ENCODE peak calls at places on chromosome X, in seven cellular contexts. One of them, this sample, is unnamed.
A peak's percentile ranks its signal among the peaks of the same experiment; 100 is the strongest.

GRCh38 chrX:77447339-77448149 is at the start of gene FGF16:
- DNase-seq in astrocyte: no peak
- DNase-seq in RWPE1: no peak
- DNase-seq in heart left ventricle: no peak
- DNase-seq in Calu3: no peak
- DNase-seq in esophagus muscularis mucosa: no peak
- DNase-seq in PC-3: no peak
- DNase-seq in this sample: no peak

GRCh38 chrX:22533898-22534297 is 261.2 kb downstream of the CBLL2 start:
- DNase-seq in astrocyte: no peak
- DNase-seq in RWPE1: no peak
- DNase-seq in heart left ventricle: no peak
- DNase-seq in Calu3: no peak
- DNase-seq in esophagus muscularis mucosa: no peak
- DNase-seq in PC-3: no peak
- DNase-seq in this sample: no peak

GRCh38 chrX:32673193-32673592 is 538.2 kb downstream of the DMD start:
- DNase-seq in astrocyte: no peak
- DNase-seq in RWPE1: peak; percentile 0
- DNase-seq in heart left ventricle: no peak
- DNase-seq in Calu3: no peak
- DNase-seq in esophagus muscularis mucosa: no peak
- DNase-seq in PC-3: peak; percentile 2
- DNase-seq in this sample: no peak

GRCh38 chrX:110450050-110450449 is 91.4 kb downstream of the RTL9 start:
- DNase-seq in astrocyte: peak; percentile 20
- DNase-seq in RWPE1: peak; percentile 30
- DNase-seq in heart left ventricle: peak; percentile 66
- DNase-seq in Calu3: peak; percentile 70
- DNase-seq in esophagus muscularis mucosa: peak; percentile 92
- DNase-seq in PC-3: peak; percentile 81
- DNase-seq in this sample: peak; percentile 89

GRCh38 chrX:119008122-119008744 is 33.8 kb downstream of the LONRF3 start:
- DNase-seq in astrocyte: no peak
- DNase-seq in RWPE1: peak; percentile 25
- DNase-seq in heart left ventricle: no peak
- DNase-seq in Calu3: peak; percentile 40
- DNase-seq in esophagus muscularis mucosa: no peak
- DNase-seq in PC-3: peak; percentile 42
- DNase-seq in this sample: peak; percentile 35

GRCh38 chrX:141969706-141970105 is 66.0 kb downstream of the MAGEC1 start:
- DNase-seq in astrocyte: no peak
- DNase-seq in RWPE1: no peak
- DNase-seq in heart left ventricle: no peak
- DNase-seq in Calu3: no peak
- DNase-seq in esophagus muscularis mucosa: no peak
- DNase-seq in PC-3: no peak
- DNase-seq in this sample: no peak

GRCh38 chrX:33045882-33046281 is 165.5 kb downstream of the DMD start:
- DNase-seq in astrocyte: no peak
- DNase-seq in RWPE1: no peak
- DNase-seq in heart left ventricle: no peak
- DNase-seq in Calu3: no peak
- DNase-seq in esophagus muscularis mucosa: peak; percentile 85
- DNase-seq in PC-3: no peak
- DNase-seq in this sample: no peak

GRCh38 chrX:65035451-65035779 is 59.2 kb upstream of the ZC4H2 start:
- DNase-seq in astrocyte: peak; percentile 2
- DNase-seq in RWPE1: no peak
- DNase-seq in heart left ventricle: no peak
- DNase-seq in Calu3: no peak
- DNase-seq in esophagus muscularis mucosa: no peak
- DNase-seq in PC-3: peak; percentile 36
- DNase-seq in this sample: no peak

GRCh38 chrX:9495496-9495895 is 30.6 kb downstream of the TBL1X start:
- DNase-seq in astrocyte: no peak
- DNase-seq in RWPE1: no peak
- DNase-seq in heart left ventricle: no peak
- DNase-seq in Calu3: no peak
- DNase-seq in esophagus muscularis mucosa: no peak
- DNase-seq in PC-3: no peak
- DNase-seq in this sample: no peak

GRCh38 chrX:31279359-31279758 is 207.5 kb upstream of the FTHL17 start:
- DNase-seq in astrocyte: no peak
- DNase-seq in RWPE1: peak; percentile 6
- DNase-seq in heart left ventricle: no peak
- DNase-seq in Calu3: peak; percentile 8
- DNase-seq in esophagus muscularis mucosa: no peak
- DNase-seq in PC-3: peak; percentile 3
- DNase-seq in this sample: no peak

GRCh38 chrX:43580621-43581020 is 75.5 kb upstream of the MAOA start:
- DNase-seq in astrocyte: no peak
- DNase-seq in RWPE1: no peak
- DNase-seq in heart left ventricle: no peak
- DNase-seq in Calu3: no peak
- DNase-seq in esophagus muscularis mucosa: no peak
- DNase-seq in PC-3: no peak
- DNase-seq in this sample: no peak
- TF ChIP-seq CTCF in astrocyte: no peak
- TF ChIP-seq CTCF in RWPE1: no peak
- TF ChIP-seq CTCF in heart left ventricle: no peak
- TF ChIP-seq CTCF in Calu3: no peak
- TF ChIP-seq CTCF in esophagus muscularis mucosa: no peak
- TF ChIP-seq CTCF in PC-3: no peak
- TF ChIP-seq CTCF in this sample: no peak

DNA sequence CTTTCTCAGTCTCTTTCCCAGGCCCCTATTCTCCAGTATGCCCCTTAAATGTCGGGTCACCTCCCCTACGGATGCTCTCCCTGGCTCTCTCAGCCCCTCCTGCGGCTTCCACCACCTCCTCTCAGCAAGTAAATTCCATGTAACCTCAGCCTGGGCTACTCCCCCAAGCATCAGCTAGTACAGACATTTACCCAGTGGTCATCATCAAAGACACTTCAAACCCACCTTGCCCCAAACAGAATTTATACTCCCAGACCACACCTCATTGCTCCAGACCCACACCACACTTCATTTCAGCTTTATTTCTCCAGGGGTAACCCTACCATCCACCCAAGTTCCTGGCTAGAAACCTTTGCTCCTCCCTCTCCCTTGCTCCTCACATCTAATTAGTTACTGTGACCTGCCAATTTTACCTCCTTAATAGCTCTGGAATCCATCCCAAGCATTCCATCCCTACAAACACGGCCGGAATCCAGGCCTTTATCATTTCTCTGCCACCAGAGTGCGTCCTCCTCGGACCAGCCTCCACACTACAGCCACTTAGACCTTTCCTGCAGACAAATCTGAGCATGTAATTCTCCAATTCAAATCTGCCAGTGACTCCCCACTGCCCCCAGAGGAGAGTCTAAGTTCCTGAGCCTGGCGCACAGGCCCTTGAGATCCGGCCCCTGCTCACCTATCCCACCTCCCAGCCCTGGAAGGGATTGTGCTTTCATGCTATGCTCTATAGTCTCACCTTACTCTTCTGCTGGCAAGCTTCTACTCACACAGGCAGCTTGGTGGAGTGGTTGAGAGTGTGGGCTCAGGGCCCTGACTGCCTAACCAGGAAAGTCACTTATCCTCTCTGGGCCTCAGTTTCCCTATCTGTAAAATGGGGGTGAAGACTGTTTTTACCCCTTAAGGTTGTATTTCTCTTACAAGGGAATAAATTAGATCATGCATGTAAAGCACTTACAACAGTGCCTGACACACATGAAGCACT is 31.4 kb downstream of the PJA1 start:
- DNase-seq in astrocyte: peak; percentile 69
- DNase-seq in RWPE1: peak; percentile 46
- DNase-seq in heart left ventricle: no peak
- DNase-seq in Calu3: peak; percentile 70
- DNase-seq in esophagus muscularis mucosa: no peak
- DNase-seq in PC-3: peak; percentile 79
- DNase-seq in this sample: peak; percentile 33
- TF ChIP-seq CTCF in astrocyte: peak; percentile 46
- TF ChIP-seq CTCF in RWPE1: peak; percentile 44
- TF ChIP-seq CTCF in heart left ventricle: peak; percentile 41
- TF ChIP-seq CTCF in Calu3: peak; percentile 51
- TF ChIP-seq CTCF in esophagus muscularis mucosa: peak; percentile 43
- TF ChIP-seq CTCF in PC-3: peak; percentile 85
- TF ChIP-seq CTCF in this sample: peak; percentile 56

DNA sequence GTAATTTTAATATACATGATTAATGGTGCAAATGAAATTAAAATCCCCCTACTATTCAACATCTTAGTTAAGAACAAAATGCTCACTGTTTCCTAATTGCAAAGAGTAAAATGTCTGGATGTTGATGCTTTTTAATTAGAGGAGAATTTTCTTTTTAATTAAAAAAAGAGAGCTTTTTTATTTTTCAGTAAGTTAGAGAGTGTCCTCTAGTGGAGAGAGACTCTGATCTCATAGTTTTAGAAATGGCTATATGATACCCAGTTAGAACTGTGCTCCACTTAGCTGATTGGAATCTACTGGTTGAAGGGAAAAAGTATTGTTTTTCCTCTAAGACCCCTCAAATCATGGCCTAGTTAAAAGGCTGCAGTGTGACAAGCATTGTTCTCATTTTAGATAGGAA is 312.0 kb upstream of the MAGEB2 start:
- DNase-seq in astrocyte: no peak
- DNase-seq in RWPE1: no peak
- DNase-seq in heart left ventricle: no peak
- DNase-seq in Calu3: no peak
- DNase-seq in esophagus muscularis mucosa: no peak
- DNase-seq in PC-3: peak; percentile 23
- DNase-seq in this sample: no peak
- TF ChIP-seq CTCF in astrocyte: peak; percentile 16
- TF ChIP-seq CTCF in RWPE1: peak; percentile 43
- TF ChIP-seq CTCF in heart left ventricle: peak; percentile 6
- TF ChIP-seq CTCF in Calu3: no peak
- TF ChIP-seq CTCF in esophagus muscularis mucosa: peak; percentile 39
- TF ChIP-seq CTCF in PC-3: peak; percentile 65
- TF ChIP-seq CTCF in this sample: peak; percentile 53

DNA sequence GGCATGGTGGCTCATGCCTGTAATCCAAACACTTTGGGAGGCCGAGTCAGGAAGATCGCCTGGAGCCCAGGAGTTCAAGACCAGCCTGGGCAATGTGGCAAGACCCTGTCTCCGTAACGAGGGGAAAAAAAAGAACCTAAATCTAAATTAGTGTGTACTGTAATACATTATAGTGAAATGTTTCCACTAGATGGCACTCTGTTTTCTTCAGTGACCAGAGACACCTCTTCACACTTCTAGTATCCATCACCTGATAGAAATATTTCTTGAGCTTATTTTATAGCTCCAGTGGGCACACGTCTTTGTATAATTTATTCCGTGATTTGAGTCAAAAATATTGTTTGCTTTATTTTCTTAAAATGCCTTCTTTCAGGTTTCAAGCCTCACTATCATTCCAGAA is 600.9 kb upstream of the DIPK2B start:
- DNase-seq in astrocyte: no peak
- DNase-seq in RWPE1: no peak
- DNase-seq in heart left ventricle: no peak
- DNase-seq in Calu3: no peak
- DNase-seq in esophagus muscularis mucosa: no peak
- DNase-seq in PC-3: peak; percentile 71
- DNase-seq in this sample: no peak
- TF ChIP-seq CTCF in astrocyte: peak; percentile 14
- TF ChIP-seq CTCF in RWPE1: peak; percentile 41
- TF ChIP-seq CTCF in heart left ventricle: peak; percentile 33
- TF ChIP-seq CTCF in Calu3: no peak
- TF ChIP-seq CTCF in esophagus muscularis mucosa: peak; percentile 39
- TF ChIP-seq CTCF in PC-3: peak; percentile 59
- TF ChIP-seq CTCF in this sample: peak; percentile 52

DNA sequence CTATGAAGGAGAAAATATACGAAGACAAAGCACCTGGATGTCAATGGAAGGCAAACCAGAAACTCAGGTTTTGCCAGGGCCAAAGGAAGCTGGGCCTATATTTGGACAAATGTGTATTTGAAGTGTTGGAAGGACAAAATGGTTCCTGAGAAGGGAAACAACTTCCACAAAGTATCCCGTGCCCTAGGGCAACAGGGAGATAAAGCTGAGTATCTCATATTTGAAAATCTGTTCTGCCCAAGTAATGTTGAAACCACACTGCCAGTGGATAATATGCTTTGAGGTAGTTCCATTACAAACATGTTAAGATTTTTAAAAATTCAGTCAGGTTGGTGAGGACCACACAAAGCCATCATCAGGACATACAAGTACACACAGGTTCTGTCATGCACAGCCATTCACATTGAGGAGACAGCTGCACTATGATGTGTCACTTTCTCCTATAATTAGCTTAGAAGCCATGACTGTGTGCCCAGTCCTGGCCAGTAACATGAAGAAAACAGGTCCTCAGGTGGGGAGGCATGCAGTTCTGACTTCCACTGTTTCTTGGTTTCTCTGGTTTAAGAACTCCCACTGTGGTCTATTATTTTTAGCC is 116.4 kb downstream of the PWWP3B start:
- DNase-seq in astrocyte: no peak
- DNase-seq in RWPE1: no peak
- DNase-seq in heart left ventricle: no peak
- DNase-seq in Calu3: no peak
- DNase-seq in esophagus muscularis mucosa: no peak
- DNase-seq in PC-3: peak; percentile 15
- DNase-seq in this sample: no peak
- TF ChIP-seq CTCF in astrocyte: no peak
- TF ChIP-seq CTCF in RWPE1: no peak
- TF ChIP-seq CTCF in heart left ventricle: no peak
- TF ChIP-seq CTCF in Calu3: no peak
- TF ChIP-seq CTCF in esophagus muscularis mucosa: no peak
- TF ChIP-seq CTCF in PC-3: no peak
- TF ChIP-seq CTCF in this sample: no peak

DNA sequence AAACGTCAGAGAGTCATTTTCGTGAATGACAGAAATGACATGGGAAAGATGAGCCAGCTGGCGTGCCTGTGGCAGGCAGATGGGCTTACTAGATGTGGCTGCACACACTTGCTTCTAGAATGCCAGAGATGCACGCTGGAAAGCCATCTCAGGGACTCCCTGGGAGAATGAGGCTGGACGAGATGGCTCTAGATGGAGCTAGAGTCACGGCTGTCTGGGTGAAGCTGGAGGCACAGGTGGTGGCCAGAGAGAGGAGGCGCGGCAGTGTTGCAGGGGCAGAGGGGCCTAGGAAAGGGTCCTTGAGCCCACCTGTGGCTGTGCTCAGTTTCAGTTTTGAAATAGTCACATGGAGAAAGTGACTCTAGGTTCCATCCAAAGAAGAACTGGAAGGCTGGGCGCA is 26.0 kb downstream of the TKTL1 start:
- DNase-seq in astrocyte: no peak
- DNase-seq in RWPE1: no peak
- DNase-seq in heart left ventricle: no peak
- DNase-seq in Calu3: peak; percentile 11
- DNase-seq in esophagus muscularis mucosa: no peak
- DNase-seq in PC-3: no peak
- DNase-seq in this sample: no peak
- TF ChIP-seq CTCF in astrocyte: no peak
- TF ChIP-seq CTCF in RWPE1: no peak
- TF ChIP-seq CTCF in heart left ventricle: no peak
- TF ChIP-seq CTCF in Calu3: no peak
- TF ChIP-seq CTCF in esophagus muscularis mucosa: no peak
- TF ChIP-seq CTCF in PC-3: no peak
- TF ChIP-seq CTCF in this sample: no peak

GRCh38 chrX:53317365-53318069 is 36.1 kb upstream of the IQSEC2 start:
- DNase-seq in astrocyte: peak; percentile 8
- DNase-seq in RWPE1: peak; percentile 60
- DNase-seq in heart left ventricle: peak; percentile 73
- DNase-seq in Calu3: peak; percentile 81
- DNase-seq in esophagus muscularis mucosa: no peak
- DNase-seq in PC-3: peak; percentile 54
- DNase-seq in this sample: peak; percentile 65
- TF ChIP-seq CTCF in astrocyte: peak; percentile 33
- TF ChIP-seq CTCF in RWPE1: peak; percentile 77
- TF ChIP-seq CTCF in heart left ventricle: peak; percentile 54
- TF ChIP-seq CTCF in Calu3: peak; percentile 82
- TF ChIP-seq CTCF in esophagus muscularis mucosa: peak; percentile 78
- TF ChIP-seq CTCF in PC-3: peak; percentile 79
- TF ChIP-seq CTCF in this sample: peak; percentile 76